ENCODE peak calls at places on chromosomes 2 and 18, in four cellular contexts. One of them, this sample, is unnamed.

GRCh38 chr2:165969227-165969626 is 15.7 kb upstream of the TTC21B start:
- DNase-seq in left ventricle myocardium inferior: no peak
- DNase-seq in adrenal gland: no peak
- DNase-seq in glutamatergic neuron: no peak
- DNase-seq in this sample: no peak

GRCh38 chr18:9596843-9597242 is 17.5 kb downstream of the PPP4R1 start:
- DNase-seq in left ventricle myocardium inferior: no peak
- DNase-seq in adrenal gland: no peak
- DNase-seq in glutamatergic neuron: no peak
- DNase-seq in this sample: no peak

GRCh38 chr18:50855976-50856772 is 22.7 kb upstream of the ME2 start:
- DNase-seq in left ventricle myocardium inferior: no peak
- DNase-seq in adrenal gland: no peak
- DNase-seq in glutamatergic neuron: no peak
- DNase-seq in this sample: no peak

GRCh38 chr2:203741566-203741965 is 35.1 kb downstream of the CD28 start:
- DNase-seq in left ventricle myocardium inferior: no peak
- DNase-seq in adrenal gland: no peak
- DNase-seq in glutamatergic neuron: no peak
- DNase-seq in this sample: no peak

GRCh38 chr2:74690571-74690970 is 36.5 kb downstream of the SEMA4F start:
- DNase-seq in left ventricle myocardium inferior: no peak
- DNase-seq in adrenal gland: no peak
- DNase-seq in glutamatergic neuron: no peak
- DNase-seq in this sample: peak

GRCh38 chr18:75344615-75345014 is 82.9 kb downstream of the SMIM21 start:
- DNase-seq in left ventricle myocardium inferior: no peak
- DNase-seq in adrenal gland: no peak
- DNase-seq in glutamatergic neuron: no peak
- DNase-seq in this sample: no peak

GRCh38 chr2:216388046-216388884 is 16.0 kb upstream of the MARCHF4 start:
- DNase-seq in left ventricle myocardium inferior: no peak
- DNase-seq in adrenal gland: no peak
- DNase-seq in glutamatergic neuron: no peak
- DNase-seq in this sample: no peak

GRCh38 chr2:101188683-101189405 is 37.7 kb upstream of the TBC1D8 start:
- DNase-seq in left ventricle myocardium inferior: no peak
- DNase-seq in adrenal gland: peak
- DNase-seq in glutamatergic neuron: peak
- DNase-seq in this sample: peak

GRCh38 chr2:96205238-96205637 is 3.4 kb downstream of the STARD7 start:
- DNase-seq in left ventricle myocardium inferior: no peak
- DNase-seq in adrenal gland: no peak
- DNase-seq in glutamatergic neuron: no peak
- DNase-seq in this sample: peak

GRCh38 chr2:238864207-238865014 is 16.5 kb downstream of the TWIST2 start:
- DNase-seq in left ventricle myocardium inferior: peak
- DNase-seq in adrenal gland: peak
- DNase-seq in glutamatergic neuron: no peak
- DNase-seq in this sample: peak

GRCh38 chr2:46014911-46015654 is 282.1 kb upstream of the EPAS1 start:
- DNase-seq in left ventricle myocardium inferior: no peak
- DNase-seq in adrenal gland: peak
- DNase-seq in glutamatergic neuron: no peak
- DNase-seq in this sample: peak

GRCh38 chr18:78480531-78481054 is 499.0 kb upstream of the SALL3 start:
- DNase-seq in left ventricle myocardium inferior: no peak
- DNase-seq in adrenal gland: no peak
- DNase-seq in glutamatergic neuron: no peak
- DNase-seq in this sample: no peak
- TF ChIP-seq CTCF in left ventricle myocardium inferior: no peak
- TF ChIP-seq CTCF in adrenal gland: no peak
- TF ChIP-seq CTCF in glutamatergic neuron: no peak
- TF ChIP-seq CTCF in this sample: no peak

GRCh38 chr18:27778441-27778840 is 398.5 kb downstream of the CDH2 start:
- DNase-seq in left ventricle myocardium inferior: no peak
- DNase-seq in adrenal gland: no peak
- DNase-seq in glutamatergic neuron: no peak
- DNase-seq in this sample: peak
- TF ChIP-seq CTCF in left ventricle myocardium inferior: peak
- TF ChIP-seq CTCF in adrenal gland: peak
- TF ChIP-seq CTCF in glutamatergic neuron: no peak
- TF ChIP-seq CTCF in this sample: peak

GRCh38 chr2:85012855-85013254 is 41.9 kb downstream of the KCMF1 start:
- DNase-seq in left ventricle myocardium inferior: no peak
- DNase-seq in adrenal gland: no peak
- DNase-seq in glutamatergic neuron: no peak
- DNase-seq in this sample: no peak

GRCh38 chr2:85011098-85011497 is 40.1 kb downstream of the KCMF1 start:
- DNase-seq in left ventricle myocardium inferior: no peak
- DNase-seq in adrenal gland: no peak
- DNase-seq in glutamatergic neuron: no peak
- DNase-seq in this sample: no peak

GRCh38 chr2:85009019-85009618 is 38.2 kb downstream of the KCMF1 start:
- DNase-seq in left ventricle myocardium inferior: no peak
- DNase-seq in adrenal gland: no peak
- DNase-seq in glutamatergic neuron: no peak
- DNase-seq in this sample: no peak

GRCh38 chr2:85012431-85012830 is 41.5 kb downstream of the KCMF1 start:
- DNase-seq in left ventricle myocardium inferior: no peak
- DNase-seq in adrenal gland: no peak
- DNase-seq in glutamatergic neuron: no peak
- DNase-seq in this sample: no peak

GRCh38 chr2:85011747-85012146 is 40.8 kb downstream of the KCMF1 start:
- DNase-seq in left ventricle myocardium inferior: no peak
- DNase-seq in adrenal gland: no peak
- DNase-seq in glutamatergic neuron: peak
- DNase-seq in this sample: no peak
- TF ChIP-seq CTCF in left ventricle myocardium inferior: no peak
- TF ChIP-seq CTCF in adrenal gland: no peak
- TF ChIP-seq CTCF in glutamatergic neuron: peak
- TF ChIP-seq CTCF in this sample: no peak

GRCh38 chr18:64330161-64330560 is 181.3 kb upstream of the LINC00305 start:
- DNase-seq in left ventricle myocardium inferior: no peak
- DNase-seq in adrenal gland: no peak
- DNase-seq in glutamatergic neuron: no peak
- DNase-seq in this sample: peak
- TF ChIP-seq CTCF in left ventricle myocardium inferior: peak
- TF ChIP-seq CTCF in adrenal gland: no peak
- TF ChIP-seq CTCF in glutamatergic neuron: no peak
- TF ChIP-seq CTCF in this sample: no peak